ENCODE peak calls at places on chromosomes 4 and X, in four cellular contexts. L is A549, S is HepG2, H is K562. O is an unnamed sample.

GRCh38 chr4:76576824-76577223 is 141.8 kb downstream of the SHROOM3 start:
- DNase-seq in L (no peak), S (no peak), H (no peak), O (no peak)

GRCh38 chr4:16196482-16197393 is 29.5 kb downstream of the TAPT1 start:
- DNase-seq in L (peak), S (peak), H (no peak), O (no peak)

GRCh38 chr4:154084864-154085263 is 296.0 kb upstream of the SFRP2 start:
- DNase-seq in L (no peak), S (no peak), H (no peak), O (no peak)

GRCh38 chr4:162164881-162165528 is 1.2 kb upstream of the FSTL5 start:
- DNase-seq in L (no peak), S (no peak), H (no peak), O (no peak)

GRCh38 chrX:23742174-23742692 is 843 bp downstream of the ACOT9 start:
- DNase-seq in L (peak), S (peak), H (peak), O (peak)

GRCh38 chr4:166460769-166461550 is 587.9 kb downstream of the TLL1 start:
- DNase-seq in L (no peak), S (no peak), H (no peak), O (no peak)

GRCh38 chr4:83212041-83212851 is 72.4 kb downstream of the COQ2 start:
- DNase-seq in L (no peak), S (no peak), H (no peak), O (no peak)

GRCh38 chr4:7894098-7894676 is 45.5 kb downstream of the AFAP1 start:
- DNase-seq in L (no peak), S (peak), H (no peak), O (no peak)

GRCh38 chr4:125097729-125098128 is 217.0 kb upstream of the FAT4 start:
- DNase-seq in L (no peak), S (no peak), H (no peak), O (no peak)

GRCh38 chr4:140099993-140100392 is 54.0 kb downstream of the MAML3 start:
- DNase-seq in L (peak), S (no peak), H (no peak), O (no peak)

GRCh38 chr4:108107729-108108382 is 60.9 kb downstream of the LEF1 start:
- DNase-seq in L (no peak), S (no peak), H (peak), O (no peak)

GRCh38 chr4:152780267-152780811 is 585 bp downstream of the ARFIP1 start:
- DNase-seq in L (no peak), S (peak), H (peak), O (no peak)

GRCh38 chr4:58732973-58733372 is 1622.8 kb upstream of the IGFBP7 start:
- DNase-seq in L (no peak), S (no peak), H (no peak), O (no peak)

GRCh38 chrX:13387656-13388421 is 68.0 kb upstream of the ATXN3L start:
- DNase-seq in L (no peak), S (no peak), H (no peak), O (no peak)

GRCh38 chr4:114320126-114320525 is 278.5 kb upstream of the UGT8 start:
- DNase-seq in L (no peak), S (no peak), H (no peak), O (no peak)

GRCh38 chrX:10903518-10903917 is 207.6 kb upstream of the HCCS start:
- DNase-seq in L (no peak), S (no peak), H (no peak), O (no peak)

GRCh38 chr4:126558596-126558995 is 1074.2 kb upstream of the INTU start:
- DNase-seq in L (no peak), S (no peak), H (no peak), O (no peak)

GRCh38 chr4:182093947-182094346 is 149.3 kb upstream of the TENM3 start:
- DNase-seq in L (no peak), S (no peak), H (no peak), O (no peak)

GRCh38 chr4:157423526-157424020 is 203.0 kb downstream of the GRIA2 start:
- DNase-seq in L (no peak), S (no peak), H (no peak), O (no peak)

GRCh38 chr4:127045872-127046271 is 586.9 kb upstream of the INTU start:
- DNase-seq in L (no peak), S (no peak), H (no peak), O (no peak)

GRCh38 chr4:85370400-85371032 is 104.4 kb upstream of the ARHGAP24 start:
- DNase-seq in L (peak), S (peak), H (peak), O (peak)

GRCh38 chr4:98181815-98182214 is 38.5 kb upstream of the STPG2 start:
- DNase-seq in L (peak), S (no peak), H (no peak), O (no peak)

GRCh38 chrX:29468911-29469494 is 746.4 kb upstream of the MAGEB2 start:
- DNase-seq in L (no peak), S (no peak), H (no peak), O (no peak)

GRCh38 chrX:51395807-51396728 is 63.4 kb downstream of the NUDT10 start:
- DNase-seq in L (peak), S (no peak), H (peak), O (peak)

GRCh38 chrX:11781133-11781532 is 23.1 kb downstream of the MSL3 start:
- DNase-seq in L (no peak), S (no peak), H (no peak), O (no peak)

GRCh38 chr4:42331914-42332368 is 65.3 kb upstream of the SHISA3 start:
- DNase-seq in L (peak), S (no peak), H (no peak), O (no peak)

GRCh38 chrX:100636321-100636991 is at the start of gene TSPAN6:
- DNase-seq in L (peak), S (peak), H (peak), O (peak)

GRCh38 chrX:131677655-131678628 is 134.1 kb downstream of the OR13H1 start:
- DNase-seq in L (peak), S (peak), H (peak), O (peak)

GRCh38 chr4:74190332-74190731 is 32.4 kb downstream of the MTHFD2L start:
- DNase-seq in L (no peak), S (no peak), H (no peak), O (no peak)

GRCh38 chr4:41550308-41550707 is 12.4 kb downstream of the LIMCH1 start:
- DNase-seq in L (no peak), S (no peak), H (no peak), O (no peak)

GRCh38 chr4:148216866-148217814 is 225.1 kb downstream of the NR3C2 start:
- DNase-seq in L (no peak), S (no peak), H (no peak), O (no peak)

GRCh38 chrX:68461541-68461940 is 28.2 kb upstream of the OPHN1 start:
- DNase-seq in L (no peak), S (no peak), H (no peak), O (no peak)

GRCh38 chrX:86047174-86047991 is at the start of gene CHM:
- DNase-seq in L (peak), S (peak), H (peak), O (peak)

GRCh38 chr4:44425614-44426208 is 22.9 kb downstream of the KCTD8 start:
- DNase-seq in L (peak), S (no peak), H (no peak), O (peak)

GRCh38 chr4:41718907-41719306 is 29.6 kb downstream of the PHOX2B start:
- DNase-seq in L (no peak), S (no peak), H (no peak), O (no peak)

GRCh38 chr4:136319789-136320470 is 1212.4 kb downstream of the PCDH18 start:
- DNase-seq in L (peak), S (peak), H (no peak), O (no peak)

GRCh38 chrX:68719904-68720614 is 72.6 kb downstream of the STARD8 start:
- DNase-seq in L (peak), S (peak), H (peak), O (no peak)

GRCh38 chrX:3994315-3994714 is 280.9 kb upstream of the PRKX start:
- DNase-seq in L (no peak), S (no peak), H (no peak), O (no peak)

GRCh38 chrX:3990569-3990968 is 277.1 kb upstream of the PRKX start:
- DNase-seq in L (no peak), S (no peak), H (no peak), O (no peak)
- TF ChIP-seq HMGXB4 in L (no peak), S (no peak), H (no peak), O (no peak)

GRCh38 chrX:30814978-30815377 is 74.1 kb downstream of the TAB3 start:
- DNase-seq in L (no peak), S (no peak), H (no peak), O (no peak)
- TF ChIP-seq USF2 in L (no peak), S (no peak), H (no peak), O (no peak)

GRCh38 chr4:65510976-65511375 is 159.3 kb downstream of the EPHA5 start:
- DNase-seq in L (no peak), S (no peak), H (no peak), O (no peak)

GRCh38 chr4:65502151-65502691 is 168.1 kb downstream of the EPHA5 start:
- DNase-seq in L (peak), S (no peak), H (no peak), O (no peak)

DNA sequence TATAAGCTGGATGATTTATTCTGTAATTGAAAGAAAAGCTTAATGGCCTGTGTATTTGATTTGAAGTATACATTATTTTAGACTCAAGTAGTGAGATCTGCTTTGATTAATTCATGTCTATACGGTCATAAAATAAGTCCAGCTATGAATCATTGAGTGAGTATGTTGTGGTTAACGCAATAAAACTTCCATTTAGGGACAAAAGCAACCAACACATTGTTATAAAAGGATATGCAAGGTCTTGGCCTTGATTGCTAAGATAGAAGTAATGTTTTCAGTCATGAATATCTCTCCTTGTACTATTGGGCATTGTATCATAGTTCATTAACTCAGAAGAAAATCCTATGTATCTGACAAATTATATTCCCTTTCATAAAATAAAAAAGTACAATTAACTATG is 162.1 kb downstream of the EPHA5 start:
- DNase-seq in L (peak), S (no peak), H (no peak), O (no peak)
- TF ChIP-seq HMGXB4 in L (no peak), S (no peak), H (no peak), O (no peak)

GRCh38 chr4:38149472-38149871 is 189.3 kb downstream of the PTTG2 start:
- DNase-seq in L (no peak), S (no peak), H (no peak), O (no peak)

GRCh38 chr4:38146383-38146782 is 186.2 kb downstream of the PTTG2 start:
- DNase-seq in L (no peak), S (no peak), H (no peak), O (no peak)

GRCh38 chr4:38144029-38144428 is 183.8 kb downstream of the PTTG2 start:
- DNase-seq in L (no peak), S (no peak), H (no peak), O (no peak)

GRCh38 chr4:38145033-38145673 is 185.0 kb downstream of the PTTG2 start:
- DNase-seq in L (no peak), S (no peak), H (no peak), O (no peak)

GRCh38 chr4:38145741-38146140 is 185.5 kb downstream of the PTTG2 start:
- DNase-seq in L (no peak), S (no peak), H (no peak), O (no peak)
- TF ChIP-seq USF2 in L (no peak), S (no peak), H (no peak), O (no peak)

O was measured in WTC11.